ENCODE peak calls at places on chromosomes 12 and 14, in six cellular contexts. Y is fibroblast of mammary gland; N is anterior cingulate cortex; Q is stimulated activated CD4-positive, alpha-beta T cell treated with anti-CD3 and anti-CD28 coated beads, Interleukin-1b, Interleukin-23, amount 100 ng/mL, for 48 hours; R is GM23338; M is heart right ventricle. Z is an unnamed sample.

GRCh38 chr12:95204141-95204866 is 13.0 kb downstream of the FGD6 start:
- DNase-seq in N (no peak), R (peak), Q (peak), Y (peak), M (no peak), Z (no peak)

GRCh38 chr12:52231305-52232232 is 1.5 kb upstream of the KRT7 start:
- DNase-seq in Y (no peak), R (no peak), Q (no peak), N (no peak), M (no peak), Z (no peak)

GRCh38 chr12:6563448-6564050 is 4.5 kb downstream of the NOP2 start:
- DNase-seq in Y (peak), N (no peak), R (peak), M (peak), Q (peak), Z (peak)

GRCh38 chr14:33675415-33676130 is 275.3 kb downstream of the EGLN3 start:
- DNase-seq in R (no peak), Q (no peak), M (no peak), N (no peak), Y (peak), Z (no peak)

GRCh38 chr14:57692671-57693070 is 173.2 kb downstream of the SLC35F4 start:
- DNase-seq in Y (peak), R (peak), Q (no peak), N (no peak), M (no peak), Z (no peak)

GRCh38 chr12:67220065-67220464 is 49.1 kb upstream of the CAND1 start:
- DNase-seq in R (peak), N (no peak), M (no peak), Q (no peak), Y (peak), Z (no peak)

GRCh38 chr12:92363295-92364146 is 217.9 kb upstream of the BTG1 start:
- DNase-seq in Y (peak), R (peak), M (peak), N (no peak), Q (peak), Z (peak)

GRCh38 chr12:19624000-19624399 is 184.7 kb downstream of the AEBP2 start:
- DNase-seq in Q (no peak), N (no peak), M (no peak), Y (no peak), R (no peak), Z (no peak)

GRCh38 chr14:79011920-79012204 is 841.7 kb downstream of the NRXN3 start:
- DNase-seq in Q (no peak), R (no peak), M (no peak), N (no peak), Y (no peak), Z (no peak)

GRCh38 chr12:50506753-50507473 is 2.1 kb downstream of the DIP2B start:
- DNase-seq in M (no peak), Q (no peak), Y (no peak), R (no peak), N (no peak), Z (no peak)

GRCh38 chr14:36517242-36518030 is 2.6 kb downstream of the NKX2-1 start:
- DNase-seq in Y (no peak), N (no peak), M (no peak), R (peak), Q (no peak), Z (no peak)

GRCh38 chr14:95328876-95329503 is 9.3 kb upstream of the CLMN start:
- DNase-seq in Y (peak), Q (no peak), N (no peak), M (no peak), R (no peak), Z (no peak)

GRCh38 chr12:20451759-20452158 is 83.4 kb downstream of the PDE3A start:
- DNase-seq in R (no peak), Y (peak), Q (no peak), M (no peak), N (no peak), Z (no peak)

GRCh38 chr12:68481181-68481941 is 129.3 kb upstream of the RAP1B start:
- DNase-seq in Y (peak), M (no peak), R (no peak), Q (no peak), N (no peak), Z (peak)

GRCh38 chr12:77007476-77007875 is 57.9 kb downstream of the E2F7 start:
- DNase-seq in R (no peak), Y (peak), N (no peak), Q (no peak), M (no peak), Z (no peak)

GRCh38 chr14:105153331-105153731 is 15.2 kb downstream of the JAG2 start:
- DNase-seq in Q (no peak), R (no peak), Y (no peak), N (no peak), M (peak), Z (no peak)

GRCh38 chr12:26741828-26742227 is 91.2 kb downstream of the ITPR2 start:
- DNase-seq in R (no peak), Q (no peak), N (no peak), Y (no peak), M (no peak), Z (no peak)

GRCh38 chr12:55728185-55728931 is 451 bp downstream of the CD63 start:
- DNase-seq in M (peak), Q (no peak), R (peak), N (peak), Y (no peak), Z (peak)

GRCh38 chr12:108798551-108799221 is 58.7 kb downstream of the SSH1 start:
- DNase-seq in M (no peak), Y (peak), R (no peak), N (peak), Q (no peak), Z (no peak)

GRCh38 chr12:118061011-118061875 is at the start of gene WSB2:
- DNase-seq in Y (peak), N (peak), Q (peak), R (peak), M (peak), Z (peak)